ENCODE peak calls at places on chromosome 19, in five cellular contexts. One of them, this sample, is unnamed.

GRCh38 chr19:53971608-53972007 is 8.9 kb downstream of the CACNG8 start:
- DNase-seq in glutamatergic neuron: no peak
- DNase-seq in stimulated activated CD4-positive, alpha-beta T cell treated with anti-CD3 and anti-CD28 coated beads, Interleukin-4, amount 100 ng/mL, for 24 hours: no peak
- DNase-seq in H1: no peak
- DNase-seq in right atrium auricular region: no peak
- DNase-seq in this sample: no peak

GRCh38 chr19:16293133-16294085 is 31.2 kb upstream of the KLF2 start:
- DNase-seq in glutamatergic neuron: no peak
- DNase-seq in H1: no peak
- DNase-seq in stimulated activated CD4-positive, alpha-beta T cell treated with anti-CD3 and anti-CD28 coated beads, Interleukin-4, amount 100 ng/mL, for 24 hours: no peak
- DNase-seq in right atrium auricular region: peak
- DNase-seq in this sample: peak

GRCh38 chr19:16133818-16134217 is 9.7 kb upstream of the HSH2D start:
- DNase-seq in H1: no peak
- DNase-seq in right atrium auricular region: no peak
- DNase-seq in glutamatergic neuron: no peak
- DNase-seq in stimulated activated CD4-positive, alpha-beta T cell treated with anti-CD3 and anti-CD28 coated beads, Interleukin-4, amount 100 ng/mL, for 24 hours: no peak
- DNase-seq in this sample: no peak

GRCh38 chr19:46674416-46675178 is 13.6 kb upstream of the DACT3 start:
- DNase-seq in stimulated activated CD4-positive, alpha-beta T cell treated with anti-CD3 and anti-CD28 coated beads, Interleukin-4, amount 100 ng/mL, for 24 hours: no peak
- DNase-seq in right atrium auricular region: no peak
- DNase-seq in glutamatergic neuron: peak
- DNase-seq in H1: peak
- DNase-seq in this sample: no peak

GRCh38 chr19:50835785-50836542 is 2.6 kb upstream of the KLK15 start:
- DNase-seq in stimulated activated CD4-positive, alpha-beta T cell treated with anti-CD3 and anti-CD28 coated beads, Interleukin-4, amount 100 ng/mL, for 24 hours: peak
- DNase-seq in H1: peak
- DNase-seq in right atrium auricular region: no peak
- DNase-seq in glutamatergic neuron: peak
- DNase-seq in this sample: no peak

GRCh38 chr19:13986348-13986904 is 19.7 kb downstream of the RFX1 start:
- DNase-seq in stimulated activated CD4-positive, alpha-beta T cell treated with anti-CD3 and anti-CD28 coated beads, Interleukin-4, amount 100 ng/mL, for 24 hours: peak
- DNase-seq in H1: peak
- DNase-seq in glutamatergic neuron: peak
- DNase-seq in right atrium auricular region: peak
- DNase-seq in this sample: no peak

GRCh38 chr19:51572908-51573307 is 1.8 kb downstream of the ZNF175 start:
- DNase-seq in H1: no peak
- DNase-seq in stimulated activated CD4-positive, alpha-beta T cell treated with anti-CD3 and anti-CD28 coated beads, Interleukin-4, amount 100 ng/mL, for 24 hours: no peak
- DNase-seq in right atrium auricular region: no peak
- DNase-seq in glutamatergic neuron: no peak
- DNase-seq in this sample: no peak

GRCh38 chr19:32471095-32471494 is 65.5 kb downstream of the DPY19L3 start:
- DNase-seq in H1: no peak
- DNase-seq in stimulated activated CD4-positive, alpha-beta T cell treated with anti-CD3 and anti-CD28 coated beads, Interleukin-4, amount 100 ng/mL, for 24 hours: no peak
- DNase-seq in right atrium auricular region: no peak
- DNase-seq in glutamatergic neuron: peak
- DNase-seq in this sample: no peak

GRCh38 chr19:7905859-7906258 is 2.2 kb downstream of the MAP2K7 start:
- DNase-seq in right atrium auricular region: no peak
- DNase-seq in H1: no peak
- DNase-seq in glutamatergic neuron: no peak
- DNase-seq in stimulated activated CD4-positive, alpha-beta T cell treated with anti-CD3 and anti-CD28 coated beads, Interleukin-4, amount 100 ng/mL, for 24 hours: no peak
- DNase-seq in this sample: no peak

GRCh38 chr19:12802267-12803106 is 618 bp downstream of the THSD8 start:
- DNase-seq in stimulated activated CD4-positive, alpha-beta T cell treated with anti-CD3 and anti-CD28 coated beads, Interleukin-4, amount 100 ng/mL, for 24 hours: no peak
- DNase-seq in H1: no peak
- DNase-seq in right atrium auricular region: no peak
- DNase-seq in glutamatergic neuron: no peak
- DNase-seq in this sample: no peak

GRCh38 chr19:15631817-15632216 is 8.9 kb upstream of the CYP4F3 start:
- DNase-seq in glutamatergic neuron: peak
- DNase-seq in H1: no peak
- DNase-seq in right atrium auricular region: no peak
- DNase-seq in stimulated activated CD4-positive, alpha-beta T cell treated with anti-CD3 and anti-CD28 coated beads, Interleukin-4, amount 100 ng/mL, for 24 hours: no peak
- DNase-seq in this sample: no peak

GRCh38 chr19:41935781-41936415 is 7.6 kb upstream of the ERFL start:
- DNase-seq in H1: no peak
- DNase-seq in glutamatergic neuron: no peak
- DNase-seq in right atrium auricular region: no peak
- DNase-seq in stimulated activated CD4-positive, alpha-beta T cell treated with anti-CD3 and anti-CD28 coated beads, Interleukin-4, amount 100 ng/mL, for 24 hours: no peak
- DNase-seq in this sample: no peak

GRCh38 chr19:46076031-46076880 is 35.5 kb upstream of the IGFL4 start:
- DNase-seq in glutamatergic neuron: no peak
- DNase-seq in right atrium auricular region: no peak
- DNase-seq in stimulated activated CD4-positive, alpha-beta T cell treated with anti-CD3 and anti-CD28 coated beads, Interleukin-4, amount 100 ng/mL, for 24 hours: no peak
- DNase-seq in H1: no peak
- DNase-seq in this sample: no peak

GRCh38 chr19:35135389-35135909 is 590 bp upstream of the LGI4 start:
- DNase-seq in H1: peak
- DNase-seq in glutamatergic neuron: peak
- DNase-seq in stimulated activated CD4-positive, alpha-beta T cell treated with anti-CD3 and anti-CD28 coated beads, Interleukin-4, amount 100 ng/mL, for 24 hours: peak
- DNase-seq in right atrium auricular region: peak
- DNase-seq in this sample: no peak